ENCODE peak calls at places on chromosome 10, in five cellular contexts. X, A, E, G and C are unnamed samples.

GRCh38 chr10:89242840-89243586 is 8.6 kb downstream of the LIPA start:
- DNase-seq in X (no peak), A (no peak), E (no peak), G (no peak), C (no peak)

GRCh38 chr10:15453921-15454320 is 82.8 kb upstream of the FAM171A1 start:
- DNase-seq in X (no peak), A (no peak), E (no peak), G (no peak), C (no peak)

GRCh38 chr10:44994752-44995530 is 5.8 kb upstream of the ZNF22 start:
- DNase-seq in X (no peak), A (no peak), E (no peak), G (peak), C (no peak)

GRCh38 chr10:29876008-29876555 is 183.3 kb downstream of the JCAD start:
- DNase-seq in X (no peak), A (no peak), E (no peak), G (no peak), C (no peak)

GRCh38 chr10:114881462-114881861 is 56.5 kb upstream of the TRUB1 start:
- DNase-seq in X (no peak), A (no peak), E (no peak), G (no peak), C (no peak)

GRCh38 chr10:42419789-42420188 is 218.6 kb downstream of the ZNF33B start:
- DNase-seq in X (no peak), A (no peak), E (no peak), G (no peak), C (no peak)

GRCh38 chr10:112677689-112678088 is 230.7 kb downstream of the VTI1A start:
- DNase-seq in X (no peak), A (no peak), E (no peak), G (no peak), C (no peak)

GRCh38 chr10:36188054-36188453 is 546.0 kb upstream of the FZD8 start:
- DNase-seq in X (no peak), A (no peak), E (no peak), G (no peak), C (no peak)

GRCh38 chr10:132417957-132418441 is 21.0 kb downstream of the PWWP2B start:
- DNase-seq in X (peak), A (no peak), E (no peak), G (no peak), C (no peak)

GRCh38 chr10:58173391-58173790 is 94.3 kb downstream of the IPMK start:
- DNase-seq in X (no peak), A (no peak), E (no peak), G (no peak), C (no peak)

GRCh38 chr10:94439275-94439861 is 37.0 kb downstream of the TBC1D12 start:
- DNase-seq in X (no peak), A (no peak), E (no peak), G (no peak), C (no peak)

GRCh38 chr10:107004362-107004761 is 160.1 kb downstream of the SORCS1 start:
- DNase-seq in X (no peak), A (no peak), E (no peak), G (no peak), C (no peak)

GRCh38 chr10:70903262-70903921 is 15.0 kb upstream of the PCBD1 start:
- DNase-seq in X (peak), A (peak), E (peak), G (peak), C (no peak)

GRCh38 chr10:670038-670437 is 19.4 kb downstream of the DIP2C start:
- DNase-seq in X (no peak), A (no peak), E (no peak), G (no peak), C (no peak)

GRCh38 chr10:60237977-60238376 is 151.7 kb downstream of the ANK3 start:
- DNase-seq in X (no peak), A (no peak), E (no peak), G (no peak), C (peak)

GRCh38 chr10:28807760-28808613 is 130.7 kb downstream of the BAMBI start:
- DNase-seq in X (no peak), A (peak), E (no peak), G (no peak), C (no peak)

GRCh38 chr10:95279042-95279820 is 11.6 kb downstream of the PDLIM1 start:
- DNase-seq in X (no peak), A (no peak), E (peak), G (no peak), C (no peak)

DNA sequence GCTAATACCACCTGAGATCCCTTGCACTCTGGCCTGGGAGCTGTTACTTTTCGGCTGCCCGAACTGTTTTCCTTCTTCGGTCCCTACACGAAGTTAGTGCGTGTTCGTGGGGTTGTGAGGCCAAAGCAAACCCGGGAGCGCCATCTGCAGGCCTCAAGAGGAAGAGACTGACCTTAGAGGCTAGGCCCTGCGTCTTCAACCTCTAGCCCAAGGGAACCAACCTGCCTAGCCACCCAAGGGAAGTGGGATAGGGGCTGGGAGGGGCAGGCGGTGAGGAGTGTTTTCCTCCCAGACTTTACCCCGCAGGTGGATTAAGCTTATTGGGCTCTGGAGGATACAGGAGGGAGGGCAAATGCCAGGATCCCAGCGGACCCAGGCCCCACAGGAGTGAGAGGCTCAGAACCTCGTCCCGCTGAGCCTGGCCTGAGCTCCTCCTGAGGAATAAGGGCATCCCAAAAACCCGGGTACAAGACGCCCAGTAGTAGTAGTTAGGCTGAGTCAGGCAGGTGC is 1.7 kb upstream of the PAX2 start:
- DNase-seq in X (peak), A (peak), E (peak), G (no peak), C (no peak)
- TF ChIP-seq CTCF in X (peak), A (peak), E (peak), G (no peak), C (peak)

GRCh38 chr10:7410306-7410799 is 481 bp downstream of the SFMBT2 start:
- DNase-seq in X (no peak), A (peak), E (no peak), G (peak), C (no peak)
- H3K27ac ChIP-seq in X (peak), A (peak), E (peak), G (peak), C (no peak)

GRCh38 chr10:81843042-81843441 is 32.0 kb upstream of the NRG3 start:
- DNase-seq in X (no peak), A (no peak), E (no peak), G (no peak), C (no peak)

GRCh38 chr10:81838950-81839349 is 36.0 kb upstream of the NRG3 start:
- DNase-seq in X (no peak), A (no peak), E (no peak), G (no peak), C (no peak)
- TF ChIP-seq CTCF in X (no peak), A (no peak), E (peak), G (no peak), C (no peak)

DNA sequence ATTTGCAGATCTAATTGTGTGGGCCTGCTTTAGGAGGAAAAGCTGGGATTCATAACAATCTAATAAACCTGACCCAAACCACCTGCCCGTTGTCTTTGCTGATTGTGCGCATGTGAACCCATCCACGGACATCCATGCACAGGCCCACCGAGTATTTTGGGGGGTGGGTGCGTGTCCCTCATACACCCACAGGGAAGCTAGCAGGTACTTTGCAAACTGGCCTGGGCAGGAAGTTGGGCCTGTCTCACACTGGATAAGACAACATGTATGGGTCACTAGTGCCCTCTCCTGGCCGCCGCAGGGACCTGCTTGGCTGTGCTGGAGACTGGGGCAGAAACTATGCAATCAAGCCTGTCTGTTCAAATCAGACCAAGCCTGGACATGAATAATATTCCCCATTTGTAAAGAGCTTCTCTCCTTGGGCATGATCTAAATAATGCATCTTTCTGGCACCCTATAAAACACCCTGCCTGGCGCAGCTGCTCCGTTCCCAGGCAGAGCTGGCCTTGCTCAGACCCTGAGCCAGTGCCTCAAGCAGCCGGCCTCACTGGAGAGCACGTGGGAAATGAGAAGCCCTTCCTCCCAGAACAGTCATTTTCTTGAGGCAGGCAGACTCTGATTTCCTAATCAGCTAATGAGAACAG is 15.8 kb downstream of the ECHDC3 start:
- DNase-seq in X (peak), A (peak), E (peak), G (peak), C (peak)
- H3K27ac ChIP-seq in X (no peak), A (no peak), E (peak), G (peak), C (peak)

GRCh38 chr10:3122034-3122433 is 50.5 kb downstream of the PITRM1 start:
- DNase-seq in X (no peak), A (no peak), E (no peak), G (no peak), C (no peak)

GRCh38 chr10:3122486-3123205 is 49.9 kb downstream of the PITRM1 start:
- DNase-seq in X (no peak), A (no peak), E (no peak), G (no peak), C (no peak)

GRCh38 chr10:3118621-3119020 is 51.3 kb downstream of the PFKP start:
- DNase-seq in X (no peak), A (no peak), E (no peak), G (no peak), C (no peak)

GRCh38 chr10:3117486-3117885 is 50.1 kb downstream of the PFKP start:
- DNase-seq in X (no peak), A (no peak), E (no peak), G (no peak), C (no peak)

DNA sequence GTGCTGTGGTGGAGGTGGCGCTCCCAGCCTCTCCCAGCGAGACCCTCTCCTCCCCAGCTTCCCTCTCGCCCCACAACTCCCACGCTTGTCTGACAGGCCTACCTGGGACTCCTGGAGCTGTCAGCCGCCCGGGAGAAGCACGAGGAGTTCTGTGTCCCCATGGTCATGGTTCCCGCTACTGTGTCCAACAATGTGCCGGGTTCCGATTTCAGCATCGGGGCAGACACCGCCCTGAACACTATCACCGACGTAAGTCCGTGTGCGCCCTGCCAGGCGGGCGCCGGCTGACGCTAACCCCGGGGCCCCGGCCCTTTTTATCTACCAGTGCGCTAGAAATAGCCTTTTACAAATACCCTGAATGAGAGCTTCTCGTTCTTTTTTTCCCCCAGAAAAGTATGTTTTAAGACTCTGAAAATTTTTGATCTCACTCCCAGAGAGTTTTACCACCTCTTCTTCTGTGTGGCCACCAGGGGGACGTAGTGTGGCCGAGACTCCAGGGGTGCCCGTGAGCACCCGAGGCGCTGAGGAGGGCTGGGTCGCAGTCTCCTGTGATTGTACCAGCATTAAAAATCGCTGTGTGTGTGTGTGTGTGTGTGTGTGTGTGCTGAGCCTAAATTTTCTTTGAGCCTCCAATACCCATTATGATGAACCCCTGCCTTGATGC is 52.6 kb downstream of the PFKP start:
- DNase-seq in X (no peak), A (no peak), E (peak), G (no peak), C (no peak)
- TF ChIP-seq CTCF in X (no peak), A (no peak), E (peak), G (no peak), C (peak)